ENCODE peak calls at places on chromosome 11, in eight cellular contexts. One of them, this sample, is unnamed.

GRCh38 chr11:80855975-80856524 is 1415.2 kb upstream of the TENM4 start:
- DNase-seq in IMR-90: no peak
- DNase-seq in WERI-Rb-1: no peak
- DNase-seq in mammary epithelial cell: peak; percentile 69
- DNase-seq in Caco-2: no peak
- DNase-seq in fibroblast of lung: peak; percentile 82
- DNase-seq in PC-9: peak; percentile 68
- DNase-seq in HFF-Myc: no peak
- DNase-seq in this sample: no peak

GRCh38 chr11:87473174-87473573 is 435.4 kb downstream of the TMEM135 start:
- DNase-seq in Caco-2: no peak
- DNase-seq in HFF-Myc: peak; percentile 27
- DNase-seq in IMR-90: peak; percentile 97
- DNase-seq in WERI-Rb-1: no peak
- DNase-seq in mammary epithelial cell: peak; percentile 61
- DNase-seq in fibroblast of lung: peak; percentile 87
- DNase-seq in PC-9: no peak
- DNase-seq in this sample: no peak

GRCh38 chr11:135033545-135033944 is 621.5 kb upstream of the B3GAT1 start:
- DNase-seq in WERI-Rb-1: peak; percentile 66
- DNase-seq in fibroblast of lung: peak; percentile 2
- DNase-seq in mammary epithelial cell: no peak
- DNase-seq in HFF-Myc: no peak
- DNase-seq in IMR-90: no peak
- DNase-seq in Caco-2: peak; percentile 75
- DNase-seq in PC-9: no peak
- DNase-seq in this sample: peak; percentile 27

GRCh38 chr11:119187123-119187892 is 2.0 kb downstream of the NHERF4 start:
- DNase-seq in IMR-90: no peak
- DNase-seq in HFF-Myc: no peak
- DNase-seq in PC-9: no peak
- DNase-seq in WERI-Rb-1: no peak
- DNase-seq in mammary epithelial cell: no peak
- DNase-seq in Caco-2: no peak
- DNase-seq in fibroblast of lung: no peak
- DNase-seq in this sample: no peak

GRCh38 chr11:122209619-122210377 is 93.8 kb upstream of the BLID start:
- DNase-seq in Caco-2: no peak
- DNase-seq in mammary epithelial cell: no peak
- DNase-seq in fibroblast of lung: peak; percentile 96
- DNase-seq in IMR-90: peak; percentile 88
- DNase-seq in HFF-Myc: no peak
- DNase-seq in WERI-Rb-1: no peak
- DNase-seq in PC-9: no peak
- DNase-seq in this sample: no peak

GRCh38 chr11:88886796-88887195 is 179.0 kb downstream of the GRM5 start:
- DNase-seq in Caco-2: peak; percentile 72
- DNase-seq in fibroblast of lung: peak; percentile 37
- DNase-seq in mammary epithelial cell: peak; percentile 51
- DNase-seq in HFF-Myc: peak; percentile 54
- DNase-seq in WERI-Rb-1: peak; percentile 55
- DNase-seq in IMR-90: peak; percentile 46
- DNase-seq in PC-9: no peak
- DNase-seq in this sample: peak; percentile 11

GRCh38 chr11:75946531-75947530 is 131.8 kb downstream of the UVRAG start:
- DNase-seq in HFF-Myc: peak; percentile 45
- DNase-seq in Caco-2: no peak
- DNase-seq in IMR-90: peak; percentile 60
- DNase-seq in fibroblast of lung: peak; percentile 81
- DNase-seq in mammary epithelial cell: peak; percentile 28
- DNase-seq in PC-9: peak; percentile 56
- DNase-seq in WERI-Rb-1: peak; percentile 6
- DNase-seq in this sample: peak; percentile 53

GRCh38 chr11:46381836-46382643 is 571 bp downstream of the MDK start:
- DNase-seq in WERI-Rb-1: peak; percentile 15
- DNase-seq in PC-9: no peak
- DNase-seq in Caco-2: peak; percentile 62
- DNase-seq in HFF-Myc: no peak
- DNase-seq in IMR-90: no peak
- DNase-seq in mammary epithelial cell: no peak
- DNase-seq in fibroblast of lung: no peak
- DNase-seq in this sample: no peak

GRCh38 chr11:129390303-129390816 is 14.7 kb downstream of the BARX2 start:
- DNase-seq in HFF-Myc: no peak
- DNase-seq in IMR-90: no peak
- DNase-seq in mammary epithelial cell: no peak
- DNase-seq in fibroblast of lung: no peak
- DNase-seq in WERI-Rb-1: no peak
- DNase-seq in Caco-2: no peak
- DNase-seq in PC-9: no peak
- DNase-seq in this sample: no peak

GRCh38 chr11:131938321-131938751 is 567.9 kb downstream of the NTM start:
- DNase-seq in mammary epithelial cell: no peak
- DNase-seq in IMR-90: no peak
- DNase-seq in WERI-Rb-1: no peak
- DNase-seq in fibroblast of lung: no peak
- DNase-seq in PC-9: no peak
- DNase-seq in Caco-2: no peak
- DNase-seq in HFF-Myc: no peak
- DNase-seq in this sample: no peak

GRCh38 chr11:117902001-117902855 is 25.8 kb upstream of the FXYD6 start:
- DNase-seq in mammary epithelial cell: no peak
- DNase-seq in HFF-Myc: no peak
- DNase-seq in PC-9: no peak
- DNase-seq in WERI-Rb-1: no peak
- DNase-seq in IMR-90: no peak
- DNase-seq in Caco-2: no peak
- DNase-seq in fibroblast of lung: no peak
- DNase-seq in this sample: no peak

GRCh38 chr11:9057032-9057431 is 34.4 kb downstream of the SCUBE2 start:
- DNase-seq in PC-9: no peak
- DNase-seq in Caco-2: no peak
- DNase-seq in WERI-Rb-1: no peak
- DNase-seq in mammary epithelial cell: no peak
- DNase-seq in fibroblast of lung: peak; percentile 15
- DNase-seq in IMR-90: peak; percentile 12
- DNase-seq in HFF-Myc: no peak
- DNase-seq in this sample: peak; percentile 86

GRCh38 chr11:9057888-9058287 is 33.5 kb downstream of the SCUBE2 start:
- DNase-seq in mammary epithelial cell: no peak
- DNase-seq in Caco-2: no peak
- DNase-seq in PC-9: no peak
- DNase-seq in fibroblast of lung: no peak
- DNase-seq in HFF-Myc: no peak
- DNase-seq in IMR-90: no peak
- DNase-seq in WERI-Rb-1: peak; percentile 23
- DNase-seq in this sample: no peak

GRCh38 chr11:9061807-9062206 is 29.6 kb downstream of the SCUBE2 start:
- DNase-seq in HFF-Myc: no peak
- DNase-seq in Caco-2: no peak
- DNase-seq in IMR-90: no peak
- DNase-seq in fibroblast of lung: no peak
- DNase-seq in mammary epithelial cell: no peak
- DNase-seq in PC-9: no peak
- DNase-seq in WERI-Rb-1: no peak
- DNase-seq in this sample: no peak

GRCh38 chr11:9056467-9056866 is 34.9 kb downstream of the SCUBE2 start:
- DNase-seq in HFF-Myc: no peak
- DNase-seq in mammary epithelial cell: no peak
- DNase-seq in fibroblast of lung: no peak
- DNase-seq in WERI-Rb-1: no peak
- DNase-seq in Caco-2: no peak
- DNase-seq in IMR-90: no peak
- DNase-seq in PC-9: no peak
- DNase-seq in this sample: no peak

GRCh38 chr11:9060700-9061111 is 30.7 kb downstream of the SCUBE2 start:
- DNase-seq in fibroblast of lung: no peak
- DNase-seq in Caco-2: no peak
- DNase-seq in IMR-90: no peak
- DNase-seq in PC-9: no peak
- DNase-seq in WERI-Rb-1: no peak
- DNase-seq in HFF-Myc: no peak
- DNase-seq in mammary epithelial cell: no peak
- DNase-seq in this sample: no peak
- TF ChIP-seq CTCF in fibroblast of lung: no peak
- TF ChIP-seq CTCF in Caco-2: no peak
- TF ChIP-seq CTCF in IMR-90: no peak
- TF ChIP-seq CTCF in PC-9: no peak
- TF ChIP-seq CTCF in WERI-Rb-1: peak; percentile 50
- TF ChIP-seq CTCF in HFF-Myc: peak; percentile 53
- TF ChIP-seq CTCF in mammary epithelial cell: peak; percentile 37
- TF ChIP-seq CTCF in this sample: peak; percentile 3

GRCh38 chr11:42802211-42802918 is 509.4 kb upstream of the API5 start:
- DNase-seq in IMR-90: no peak
- DNase-seq in mammary epithelial cell: no peak
- DNase-seq in WERI-Rb-1: no peak
- DNase-seq in Caco-2: no peak
- DNase-seq in PC-9: no peak
- DNase-seq in fibroblast of lung: no peak
- DNase-seq in HFF-Myc: no peak
- DNase-seq in this sample: no peak

GRCh38 chr11:42800041-42800440 is 511.8 kb upstream of the API5 start:
- DNase-seq in fibroblast of lung: no peak
- DNase-seq in PC-9: no peak
- DNase-seq in Caco-2: no peak
- DNase-seq in mammary epithelial cell: no peak
- DNase-seq in IMR-90: no peak
- DNase-seq in HFF-Myc: no peak
- DNase-seq in WERI-Rb-1: no peak
- DNase-seq in this sample: no peak
- H3K4me3 ChIP-seq in fibroblast of lung: no peak overlapping the region
- H3K4me3 ChIP-seq in PC-9: no peak overlapping the region
- H3K4me3 ChIP-seq in Caco-2: no peak overlapping the region
- H3K4me3 ChIP-seq in mammary epithelial cell: no peak overlapping the region
- H3K4me3 ChIP-seq in IMR-90: no peak overlapping the region
- H3K4me3 ChIP-seq in HFF-Myc: no peak overlapping the region
- H3K4me3 ChIP-seq in WERI-Rb-1: no peak overlapping the region
- H3K4me3 ChIP-seq in this sample: no peak overlapping the region

GRCh38 chr11:1307998-1308744 is 1.3 kb downstream of the TOLLIP start:
- DNase-seq in mammary epithelial cell: peak; percentile 33
- DNase-seq in PC-9: no peak
- DNase-seq in WERI-Rb-1: no peak
- DNase-seq in HFF-Myc: no peak
- DNase-seq in fibroblast of lung: no peak
- DNase-seq in Caco-2: no peak
- DNase-seq in IMR-90: peak; percentile 22
- DNase-seq in this sample: no peak

GRCh38 chr11:1310315-1310687 is 869 bp upstream of the TOLLIP start:
- DNase-seq in fibroblast of lung: no peak
- DNase-seq in mammary epithelial cell: no peak
- DNase-seq in PC-9: no peak
- DNase-seq in HFF-Myc: no peak
- DNase-seq in Caco-2: no peak
- DNase-seq in WERI-Rb-1: no peak
- DNase-seq in IMR-90: no peak
- DNase-seq in this sample: no peak

GRCh38 chr11:1308745-1309497 is 511 bp downstream of the TOLLIP start:
- DNase-seq in HFF-Myc: no peak
- DNase-seq in Caco-2: no peak
- DNase-seq in mammary epithelial cell: no peak
- DNase-seq in WERI-Rb-1: no peak
- DNase-seq in fibroblast of lung: peak; percentile 22
- DNase-seq in PC-9: no peak
- DNase-seq in IMR-90: no peak
- DNase-seq in this sample: no peak

GRCh38 chr11:1310772-1311468 is 1.5 kb upstream of the TOLLIP start:
- DNase-seq in Caco-2: peak; percentile 78
- DNase-seq in PC-9: no peak
- DNase-seq in IMR-90: no peak
- DNase-seq in WERI-Rb-1: no peak
- DNase-seq in fibroblast of lung: no peak
- DNase-seq in HFF-Myc: no peak
- DNase-seq in mammary epithelial cell: no peak
- DNase-seq in this sample: no peak

DNA sequence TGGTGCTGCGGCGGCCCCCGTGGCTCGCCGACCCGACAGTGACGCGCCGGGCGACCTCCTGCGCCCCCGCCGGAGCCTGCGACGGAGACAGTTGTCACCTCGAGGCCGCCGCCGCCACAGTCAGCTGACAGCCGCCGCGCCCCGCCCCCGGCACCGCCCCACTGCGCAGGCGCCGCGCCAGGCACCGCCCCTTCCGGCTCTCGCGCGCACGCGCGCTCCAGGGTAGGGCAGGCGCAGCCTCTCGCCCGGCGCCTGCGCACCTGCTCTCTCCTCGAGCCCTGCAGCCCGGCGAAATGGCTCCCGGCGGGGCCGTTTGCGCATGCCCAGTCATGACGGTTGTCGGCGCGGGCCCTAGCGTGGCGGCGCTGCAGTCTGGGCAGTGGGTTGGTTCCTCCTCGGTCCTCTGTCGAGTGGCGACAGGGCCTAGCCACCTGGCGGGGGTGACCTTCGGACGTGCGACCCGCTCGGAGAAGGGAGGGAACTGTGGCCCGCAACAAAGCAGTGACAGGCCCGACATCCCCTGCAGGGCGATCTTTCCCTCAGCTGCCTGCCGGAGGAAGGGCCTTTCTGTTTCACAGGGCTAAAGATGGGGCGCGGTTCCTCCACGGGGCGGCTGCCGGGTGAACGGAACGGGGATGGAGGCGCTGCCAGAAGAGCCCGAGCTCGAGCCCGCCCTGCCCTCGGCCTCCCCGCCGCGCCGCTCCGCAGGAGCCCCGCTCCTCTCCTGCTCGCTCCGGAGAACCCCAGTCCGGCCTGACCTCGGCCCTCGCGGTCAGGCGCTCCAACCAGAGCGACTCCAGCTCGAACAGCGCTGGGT is at the start of gene TOLLIP:
- DNase-seq in fibroblast of lung: peak; percentile 91
- DNase-seq in IMR-90: peak; percentile 87
- DNase-seq in Caco-2: peak; percentile 98
- DNase-seq in mammary epithelial cell: peak; percentile 84
- DNase-seq in PC-9: peak; percentile 66
- DNase-seq in HFF-Myc: peak; percentile 56
- DNase-seq in WERI-Rb-1: peak; percentile 95
- DNase-seq in this sample: peak; percentile 67
- TF ChIP-seq CTCF in fibroblast of lung: no peak
- TF ChIP-seq CTCF in IMR-90: peak; percentile 33
- TF ChIP-seq CTCF in Caco-2: no peak
- TF ChIP-seq CTCF in mammary epithelial cell: peak; percentile 27
- TF ChIP-seq CTCF in PC-9: no peak
- TF ChIP-seq CTCF in HFF-Myc: no peak
- TF ChIP-seq CTCF in WERI-Rb-1: peak; percentile 26
- TF ChIP-seq CTCF in this sample: peak; percentile 31

GRCh38 chr11:105588001-105588400 is 21.9 kb upstream of the GRIA4 start:
- DNase-seq in fibroblast of lung: peak; percentile 66
- DNase-seq in HFF-Myc: peak; percentile 26
- DNase-seq in PC-9: no peak
- DNase-seq in Caco-2: no peak
- DNase-seq in IMR-90: peak; percentile 83
- DNase-seq in WERI-Rb-1: no peak
- DNase-seq in mammary epithelial cell: peak; percentile 3
- DNase-seq in this sample: no peak

DNA sequence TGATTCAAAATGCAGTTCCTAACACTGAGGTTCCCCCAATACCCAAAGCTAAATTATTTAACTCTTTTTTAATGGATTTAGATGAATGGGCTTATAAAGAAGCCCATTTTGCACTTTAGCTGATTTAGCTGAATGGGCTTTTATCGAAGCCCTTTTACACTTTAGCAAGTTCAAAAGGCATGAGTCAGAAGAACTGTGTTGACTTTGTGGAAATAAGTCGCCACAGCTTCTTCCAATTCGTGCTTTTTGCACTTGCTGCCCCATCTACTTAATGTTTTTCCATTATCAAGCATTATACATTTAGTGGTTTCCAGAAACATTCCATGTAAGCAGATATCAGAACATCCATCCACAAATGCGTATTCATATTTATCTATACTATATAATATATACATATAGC is 20.5 kb upstream of the GRIA4 start:
- DNase-seq in Caco-2: no peak
- DNase-seq in WERI-Rb-1: no peak
- DNase-seq in IMR-90: peak; percentile 30
- DNase-seq in HFF-Myc: no peak
- DNase-seq in PC-9: no peak
- DNase-seq in fibroblast of lung: peak; percentile 12
- DNase-seq in mammary epithelial cell: no peak
- DNase-seq in this sample: no peak
- H3K4me3 ChIP-seq in Caco-2: no peak overlapping the region
- H3K4me3 ChIP-seq in WERI-Rb-1: no peak overlapping the region
- H3K4me3 ChIP-seq in IMR-90: no peak overlapping the region
- H3K4me3 ChIP-seq in HFF-Myc: no peak overlapping the region
- H3K4me3 ChIP-seq in PC-9: no peak overlapping the region
- H3K4me3 ChIP-seq in fibroblast of lung: no peak overlapping the region
- H3K4me3 ChIP-seq in mammary epithelial cell: no peak overlapping the region
- H3K4me3 ChIP-seq in this sample: no peak overlapping the region

This sample was measured in LNCaP clone FGC.